ENCODE peak calls at places on chromosomes 7 and 10, in five cellular contexts. H is A549, Q is GM12878, Z is H1, A is HepG2. S is an unnamed sample.

GRCh38 chr10:114821915-114822770 is 563 bp downstream of the FHIP2A start:
- DNase-seq in Q (no peak), A (peak), H (peak), Z (no peak), S (peak)

GRCh38 chr7:34758111-34758601 is 100.1 kb downstream of the NPSR1 start:
- DNase-seq in Z (no peak), A (peak), H (no peak), Q (no peak), S (no peak)

GRCh38 chr7:43554423-43554822 is 28.5 kb upstream of the STK17A start:
- DNase-seq in A (no peak), Z (no peak), Q (no peak), H (no peak), S (no peak)

GRCh38 chr7:149202831-149203231 is 7.5 kb downstream of the ZNF282 start:
- DNase-seq in Z (no peak), H (no peak), Q (no peak), A (no peak), S (no peak)

GRCh38 chr10:114276671-114277070 is 37.6 kb downstream of the VWA2 start:
- DNase-seq in Z (no peak), H (no peak), Q (no peak), A (no peak), S (no peak)

GRCh38 chr7:2833087-2833910 is 10.8 kb downstream of the GNA12 start:
- DNase-seq in A (no peak), H (no peak), Z (no peak), Q (no peak), S (no peak)

GRCh38 chr10:45552476-45552875 is 120.1 kb downstream of the ZFAND4 start:
- DNase-seq in Q (no peak), A (no peak), H (no peak), Z (no peak), S (no peak)

GRCh38 chr7:64884913-64885370 is 18.1 kb upstream of the ZNF273 start:
- DNase-seq in H (no peak), Q (no peak), Z (no peak), A (no peak), S (no peak)

GRCh38 chr7:42014625-42015412 is 222.2 kb downstream of the GLI3 start:
- DNase-seq in H (peak), Z (peak), Q (no peak), A (peak), S (peak)

GRCh38 chr7:36045830-36046341 is 107.2 kb upstream of the EEPD1 start:
- DNase-seq in H (no peak), A (no peak), Q (no peak), Z (no peak), S (no peak)

GRCh38 chr7:72706521-72706920 is 121.5 kb downstream of the TYW1B start:
- DNase-seq in Q (no peak), A (no peak), H (no peak), Z (no peak), S (no peak)

GRCh38 chr10:88582806-88583583 is at the start of gene RNLS:
- DNase-seq in Z (peak), H (peak), Q (peak), A (no peak), S (peak)

GRCh38 chr7:37765872-37766525 is 82.4 kb upstream of the NME8 start:
- DNase-seq in Q (peak), H (no peak), Z (no peak), A (no peak), S (no peak)

GRCh38 chr10:33703897-33704825 is 369.7 kb upstream of the NRP1 start:
- DNase-seq in Z (no peak), A (no peak), H (no peak), Q (no peak), S (no peak)

GRCh38 chr10:63522129-63522687 is 1.0 kb downstream of the REEP3 start:
- DNase-seq in Q (no peak), A (no peak), Z (no peak), H (peak), S (peak)

GRCh38 chr10:132458071-132458594 is 61.1 kb downstream of the PWWP2B start:
- DNase-seq in Z (no peak), H (no peak), Q (no peak), A (no peak), S (no peak)

GRCh38 chr10:113381906-113382562 is 170.8 kb upstream of the HABP2 start:
- DNase-seq in A (no peak), H (no peak), Q (no peak), Z (no peak), S (no peak)

GRCh38 chr7:1538544-1539345 is 8.2 kb downstream of the MAFK start:
- DNase-seq in A (no peak), Q (no peak), Z (no peak), H (peak), S (no peak)

GRCh38 chr10:127600479-127600878 is 51.4 kb downstream of the NPS start:
- DNase-seq in Q (no peak), A (peak), H (no peak), Z (no peak), S (no peak)

GRCh38 chr10:46539596-46540411 is 16.7 kb downstream of the GPRIN2 start:
- DNase-seq in A (peak), H (peak), Q (no peak), Z (no peak), S (no peak)

GRCh38 chr7:115634633-115635032 is 395.9 kb downstream of the TFEC start:
- DNase-seq in Z (no peak), A (peak), Q (no peak), H (peak), S (no peak)

GRCh38 chr7:92723205-92723604 is 113.2 kb downstream of the CDK6 start:
- DNase-seq in H (no peak), A (no peak), Q (no peak), Z (no peak), S (no peak)

GRCh38 chr7:151135866-151136514 is 31.5 kb downstream of the GBX1 start:
- DNase-seq in H (no peak), Z (no peak), A (no peak), Q (no peak), S (no peak)

GRCh38 chr10:120715214-120715613 is 135.9 kb upstream of the WDR11 start:
- DNase-seq in Z (no peak), H (no peak), A (no peak), Q (no peak), S (no peak)

GRCh38 chr10:3566627-3567026 is 218.4 kb downstream of the KLF6 start:
- DNase-seq in Z (no peak), H (no peak), A (no peak), Q (no peak), S (no peak)
- TF ChIP-seq EP300 in Z (no peak), H (no peak), A (no peak), Q (no peak), S (no peak)

DNA sequence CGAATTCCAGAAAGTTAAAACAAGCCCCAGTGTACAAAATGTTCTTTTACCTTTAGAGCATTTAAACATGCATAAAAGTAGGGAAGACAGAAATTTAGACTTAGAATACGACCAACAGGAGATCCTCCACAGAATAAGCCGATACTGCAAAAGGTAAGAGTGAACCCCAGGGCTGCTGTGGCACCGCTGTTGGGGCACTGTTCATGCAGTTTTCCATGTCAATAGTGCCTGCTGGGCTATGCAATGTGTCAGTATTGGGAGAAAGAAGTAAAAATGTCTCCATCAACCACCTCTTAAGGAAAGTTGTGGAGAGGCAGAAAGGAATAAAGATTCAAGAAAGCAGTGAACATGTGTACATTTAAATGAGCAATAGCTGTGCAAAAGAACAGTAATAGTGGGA is 326.5 kb upstream of the SEMA3C start:
- DNase-seq in Z (no peak), H (no peak), A (no peak), Q (no peak), S (no peak)
- TF ChIP-seq CEBPB in Z (no peak), H (no peak), A (no peak), Q (no peak), S (no peak)

DNA sequence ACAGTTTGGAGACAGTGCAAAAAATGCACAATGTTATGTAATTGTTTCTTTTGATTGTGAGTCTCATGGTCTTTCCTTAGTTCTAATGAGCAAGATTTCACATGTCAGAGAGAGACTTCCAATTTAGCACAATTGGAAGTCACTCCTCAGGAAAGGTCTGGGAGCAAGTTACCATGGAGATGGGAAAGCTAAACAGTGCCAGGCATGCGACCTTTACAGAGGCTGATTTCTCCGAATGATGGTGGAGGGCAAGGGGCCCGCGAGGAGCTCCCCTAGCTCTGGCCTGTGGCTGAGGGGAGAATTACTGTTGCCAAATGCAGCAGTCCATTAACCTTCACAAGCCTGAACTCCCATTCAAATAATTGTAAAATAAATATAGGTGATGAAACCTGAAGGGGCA is 59.3 kb downstream of the CDCA7L start:
- DNase-seq in H (no peak), Q (no peak), A (no peak), Z (no peak), S (no peak)
- TF ChIP-seq EP300 in H (no peak), Q (no peak), A (no peak), Z (no peak), S (no peak)

DNA sequence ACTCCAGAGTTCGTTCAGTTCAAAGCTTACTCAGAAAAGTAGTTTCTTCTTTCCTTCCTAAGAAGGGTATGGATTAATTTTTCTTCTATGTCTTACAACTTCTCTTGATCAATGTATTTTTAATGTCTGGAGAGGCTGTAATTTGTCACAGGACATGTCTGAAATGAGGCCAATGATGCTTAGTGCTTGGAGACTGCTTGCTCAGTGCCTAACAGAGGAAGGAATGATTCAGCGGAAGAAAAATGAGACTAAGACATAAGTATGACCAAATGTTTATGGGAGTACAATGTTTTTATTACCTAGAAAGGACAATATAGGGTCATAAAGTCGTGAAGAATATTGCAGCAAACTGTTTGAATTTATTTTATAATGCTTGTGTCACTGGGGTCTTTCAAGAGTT is 43.3 kb downstream of the GPR37 start:
- DNase-seq in Q (no peak), Z (no peak), A (no peak), H (peak), S (no peak)
- TF ChIP-seq CEBPB in Q (no peak), Z (no peak), A (no peak), H (no peak), S (no peak)

GRCh38 chr7:21942955-21943354 is 2.7 kb downstream of the CDCA7L start:
- DNase-seq in Z (no peak), A (no peak), Q (no peak), H (no peak), S (no peak)
- TF ChIP-seq EP300 in Z (no peak), A (no peak), Q (no peak), H (no peak), S (no peak)